ENCODE peak calls at places on chromosome 6, in ten cellular contexts. O is suprapubic skin, C is GM23338, G is HCT116, A is endothelial cell of umbilical vein, Y is SK-N-SH, S is SK-N-MC, P is upper lobe of left lung, I is prostate gland, Z is spleen. U is an unnamed sample.
A peak's percentile ranks its signal among the peaks of the same experiment; 100 is the strongest.

GRCh38 chr6:68197356-68197755 is 437.7 kb upstream of the ADGRB3 start:
- DNase-seq in O (no peak), C (no peak), G (no peak), A (no peak), Y (no peak), S (no peak), P (no peak), I (no peak), Z (no peak), U (no peak)

GRCh38 chr6:113995632-113996031 is 24.7 kb upstream of the HDAC2 start:
- DNase-seq in O (no peak), C (peak; percentile 37), G (peak; percentile 61), A (peak; percentile 86), Y (peak; percentile 35), S (no peak), P (peak; percentile 26), I (no peak), Z (no peak), U (no peak)

GRCh38 chr6:82467338-82467737 is 103.7 kb downstream of the TPBG start:
- DNase-seq in O (no peak), C (no peak), G (no peak), A (no peak), Y (no peak), S (no peak), P (no peak), I (no peak), Z (no peak), U (no peak)

GRCh38 chr6:122035193-122035592 is 364.3 kb upstream of the HSF2 start:
- DNase-seq in O (no peak), C (no peak), G (no peak), A (no peak), Y (no peak), S (no peak), P (no peak), I (no peak), Z (no peak), U (no peak)

GRCh38 chr6:81171991-81172740 is 580.3 kb downstream of the TENT5A start:
- DNase-seq in O (no peak), C (peak; percentile 6), G (peak; percentile 15), A (peak; percentile 28), Y (no peak), S (no peak), P (no peak), I (no peak), Z (no peak), U (no peak)

GRCh38 chr6:24777227-24777626 is 2.5 kb downstream of the GMNN start:
- DNase-seq in O (no peak), C (no peak), G (no peak), A (no peak), Y (no peak), S (no peak), P (no peak), I (no peak), Z (no peak), U (no peak)

GRCh38 chr6:146224988-146225387 is 196.1 kb downstream of the GRM1 start:
- DNase-seq in O (no peak), C (no peak), G (no peak), A (no peak), Y (no peak), S (no peak), P (no peak), I (no peak), Z (no peak), U (no peak)

GRCh38 chr6:84428300-84428907 is 201.0 kb upstream of the CEP162 start:
- DNase-seq in O (peak; percentile 63), C (peak; percentile 78), G (peak; percentile 44), A (peak; percentile 82), Y (peak; percentile 39), S (peak; percentile 16), P (peak; percentile 31), I (no peak), Z (no peak), U (no peak)

GRCh38 chr6:33433001-33433559 is 13.2 kb downstream of the SYNGAP1 start:
- DNase-seq in O (peak; percentile 33), C (peak; percentile 73), G (no peak), A (no peak), Y (peak; percentile 14), S (no peak), P (no peak), I (no peak), Z (no peak), U (no peak)

GRCh38 chr6:92840246-92840930 is 579.0 kb downstream of the EPHA7 start:
- DNase-seq in O (no peak), C (no peak), G (no peak), A (no peak), Y (no peak), S (no peak), P (no peak), I (no peak), Z (no peak), U (no peak)

GRCh38 chr6:32906539-32906938 is 34.3 kb downstream of the HLA-DMB start:
- DNase-seq in O (no peak), C (no peak), G (no peak), A (no peak), Y (no peak), S (no peak), P (no peak), I (no peak), Z (no peak), U (no peak)

GRCh38 chr6:158205220-158205944 is 37.2 kb downstream of the GTF2H5 start:
- DNase-seq in O (no peak), C (peak; percentile 88), G (peak; percentile 8), A (no peak), Y (no peak), S (no peak), P (peak; percentile 31), I (no peak), Z (no peak), U (no peak)

GRCh38 chr6:118476554-118476953 is 71.5 kb upstream of the PLN start:
- DNase-seq in O (no peak), C (no peak), G (no peak), A (no peak), Y (no peak), S (no peak), P (no peak), I (no peak), Z (no peak), U (no peak)
- H3K27ac ChIP-seq in O (no peak overlapping the region), C (no peak overlapping the region), G (no peak overlapping the region), A (no peak overlapping the region), Y (no peak overlapping the region), S (no peak overlapping the region), P (no peak overlapping the region), I (no peak overlapping the region), Z (no peak overlapping the region), U (no peak overlapping the region)

GRCh38 chr6:109506314-109506713 is 23.3 kb upstream of the ZBTB24 start:
- DNase-seq in O (no peak), C (no peak), G (no peak), A (no peak), Y (no peak), S (no peak), P (no peak), I (no peak), Z (no peak), U (no peak)

GRCh38 chr6:109508166-109508860 is 25.3 kb upstream of the ZBTB24 start:
- DNase-seq in O (no peak), C (no peak), G (no peak), A (no peak), Y (no peak), S (no peak), P (no peak), I (no peak), Z (no peak), U (no peak)

GRCh38 chr6:109506841-109507240 is 23.8 kb upstream of the ZBTB24 start:
- DNase-seq in O (no peak), C (no peak), G (no peak), A (no peak), Y (no peak), S (no peak), P (no peak), I (no peak), Z (no peak), U (no peak)

GRCh38 chr6:109507490-109508072 is 24.6 kb upstream of the ZBTB24 start:
- DNase-seq in O (no peak), C (no peak), G (no peak), A (no peak), Y (no peak), S (no peak), P (peak; percentile 57), I (no peak), Z (no peak), U (no peak)

GRCh38 chr6:109503327-109504224 is 20.6 kb upstream of the ZBTB24 start:
- DNase-seq in O (no peak), C (no peak), G (no peak), A (no peak), Y (no peak), S (no peak), P (no peak), I (no peak), Z (no peak), U (no peak)
- TF ChIP-seq POLR2AphosphoS5 in O (no peak), C (no peak), G (no peak), A (no peak), Y (no peak), S (no peak), P (no peak), I (no peak), Z (no peak), U (no peak)

GRCh38 chr6:3847521-3847920 is 1.7 kb upstream of the FAM50B start:
- DNase-seq in O (no peak), C (no peak), G (no peak), A (peak; percentile 36), Y (no peak), S (no peak), P (no peak), I (no peak), Z (no peak), U (no peak)

GRCh38 chr6:3841711-3842565 is 7.2 kb upstream of the FAM50B start:
- DNase-seq in O (no peak), C (no peak), G (no peak), A (no peak), Y (peak; percentile 30), S (peak; percentile 35), P (no peak), I (no peak), Z (no peak), U (no peak)

GRCh38 chr6:3841066-3841454 is 8.1 kb upstream of the FAM50B start:
- DNase-seq in O (no peak), C (no peak), G (no peak), A (no peak), Y (no peak), S (peak; percentile 64), P (no peak), I (no peak), Z (no peak), U (peak; percentile 76)

GRCh38 chr6:3843379-3844096 is 5.6 kb upstream of the FAM50B start:
- DNase-seq in O (no peak), C (no peak), G (no peak), A (no peak), Y (no peak), S (no peak), P (no peak), I (no peak), Z (no peak), U (no peak)

GRCh38 chr6:3844097-3844463 is 5.1 kb upstream of the FAM50B start:
- DNase-seq in O (no peak), C (no peak), G (no peak), A (no peak), Y (no peak), S (no peak), P (no peak), I (no peak), Z (no peak), U (no peak)
- H3K36me3 ChIP-seq in O (no peaks in the 10 kb centered on the region), C (no peaks in the 10 kb centered on the region), G (no peaks in the 10 kb centered on the region), A (no peaks in the 10 kb centered on the region), Y (no peaks in the 10 kb centered on the region), S (no peaks in the 10 kb centered on the region), P (no peaks in the 10 kb centered on the region), I (no peaks in the 10 kb centered on the region), Z (no peaks in the 10 kb centered on the region), U (no peaks in the 10 kb centered on the region)

DNA sequence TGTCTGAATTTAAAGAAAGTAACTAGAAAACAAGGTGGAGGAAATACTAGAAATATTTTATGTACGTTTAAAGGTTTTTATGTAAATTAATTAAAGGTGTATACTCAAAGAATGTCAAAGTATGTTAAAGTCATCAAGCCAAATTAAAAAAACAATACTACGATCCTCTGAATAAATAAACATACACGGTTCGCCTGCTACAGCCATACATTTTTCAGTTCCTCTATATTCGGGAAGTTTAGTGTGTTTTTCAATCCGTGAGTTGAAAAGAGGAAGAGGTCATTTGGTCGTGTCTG is 626 bp downstream of the STX7 start:
- DNase-seq in O (no peak), C (no peak), G (no peak), A (no peak), Y (no peak), S (no peak), P (no peak), I (no peak), Z (no peak), U (no peak)
- H3K27ac ChIP-seq in O (peak overlapping the region; percentile 89), C (no peak overlapping the region), G (peak overlapping the region; percentile 50), A (peak overlapping the region; percentile 63), Y (peak overlapping the region; percentile 22), S (no peak overlapping the region), P (peak overlapping the region; percentile 89), I (peak overlapping the region; percentile 78), Z (peak overlapping the region; percentile 95), U (peak overlapping the region; percentile 87)

U was measured in vagina.